ENCODE peak calls at places on chromosomes 11 and 22, in five cellular contexts. P, R, M, B and H are unnamed samples.

GRCh38 chr11:63783925-63784592 is 15.5 kb upstream of the ZFTA start:
- DNase-seq in B (no peak), P (no peak), M (peak; percentile 15), R (no peak), H (no peak)

GRCh38 chr11:80365980-80366379 is 925.1 kb upstream of the TENM4 start:
- DNase-seq in R (no peak), B (no peak), P (no peak), M (no peak), H (no peak)

GRCh38 chr11:38577769-38578168 is 1979.7 kb upstream of the RAG2 start:
- DNase-seq in M (no peak), B (no peak), R (no peak), P (no peak), H (no peak)

GRCh38 chr11:113363406-113363805 is 24.2 kb upstream of the ANKK1 start:
- DNase-seq in M (no peak), R (no peak), B (no peak), P (no peak), H (no peak)

GRCh38 chr11:88431675-88432341 is 94.3 kb upstream of the CTSC start:
- DNase-seq in B (no peak), R (no peak), P (no peak), M (no peak), H (no peak)

GRCh38 chr11:96063053-96063452 is 139.1 kb upstream of the MTMR2 start:
- DNase-seq in B (no peak), R (no peak), M (no peak), P (no peak), H (no peak)

GRCh38 chr22:19715286-19715939 is 1.1 kb downstream of the SEPTIN5 start:
- DNase-seq in P (no peak), M (no peak), B (no peak), R (no peak), H (no peak)

GRCh38 chr11:8650401-8650990 is 32.0 kb downstream of the TRIM66 start:
- DNase-seq in R (no peak), P (peak; percentile 44), B (no peak), M (no peak), H (no peak)

GRCh38 chr11:83543918-83544491 is 257.8 kb upstream of the CCDC90B start:
- DNase-seq in B (no peak), P (no peak), M (no peak), R (no peak), H (no peak)

GRCh38 chr11:2378527-2379210 is 1.6 kb downstream of the CD81 start:
- DNase-seq in P (peak; percentile 69), R (no peak), M (no peak), B (no peak), H (no peak)

GRCh38 chr11:2380396-2380795 is 3.3 kb downstream of the CD81 start:
- DNase-seq in M (no peak), R (no peak), P (no peak), B (no peak), H (no peak)

GRCh38 chr11:2377511-2378443 is 667 bp downstream of the CD81 start:
- DNase-seq in M (peak; percentile 77), B (peak; percentile 37), P (peak; percentile 33), R (peak; percentile 37), H (no peak)

GRCh38 chr11:2380807-2381350 is 3.8 kb downstream of the CD81 start:
- DNase-seq in P (no peak), M (no peak), R (no peak), B (no peak), H (peak; percentile 80)

GRCh38 chr11:2379471-2380174 is 2.5 kb downstream of the CD81 start:
- DNase-seq in R (no peak), P (no peak), B (no peak), M (no peak), H (no peak)
- H3K4me3 ChIP-seq in R (no peak overlapping the region), P (peak overlapping the region; percentile 17), B (no peak overlapping the region), M (no peak overlapping the region), H (no peak overlapping the region)

GRCh38 chr22:46246178-46246577 is 3.9 kb downstream of the CDPF1 start:
- DNase-seq in P (no peak), B (no peak), M (no peak), R (no peak), H (no peak)
- H3K27ac ChIP-seq in P (no peak overlapping the region), B (no peak overlapping the region), M (no peak overlapping the region), R (no peak overlapping the region), H (no peak overlapping the region)

DNA sequence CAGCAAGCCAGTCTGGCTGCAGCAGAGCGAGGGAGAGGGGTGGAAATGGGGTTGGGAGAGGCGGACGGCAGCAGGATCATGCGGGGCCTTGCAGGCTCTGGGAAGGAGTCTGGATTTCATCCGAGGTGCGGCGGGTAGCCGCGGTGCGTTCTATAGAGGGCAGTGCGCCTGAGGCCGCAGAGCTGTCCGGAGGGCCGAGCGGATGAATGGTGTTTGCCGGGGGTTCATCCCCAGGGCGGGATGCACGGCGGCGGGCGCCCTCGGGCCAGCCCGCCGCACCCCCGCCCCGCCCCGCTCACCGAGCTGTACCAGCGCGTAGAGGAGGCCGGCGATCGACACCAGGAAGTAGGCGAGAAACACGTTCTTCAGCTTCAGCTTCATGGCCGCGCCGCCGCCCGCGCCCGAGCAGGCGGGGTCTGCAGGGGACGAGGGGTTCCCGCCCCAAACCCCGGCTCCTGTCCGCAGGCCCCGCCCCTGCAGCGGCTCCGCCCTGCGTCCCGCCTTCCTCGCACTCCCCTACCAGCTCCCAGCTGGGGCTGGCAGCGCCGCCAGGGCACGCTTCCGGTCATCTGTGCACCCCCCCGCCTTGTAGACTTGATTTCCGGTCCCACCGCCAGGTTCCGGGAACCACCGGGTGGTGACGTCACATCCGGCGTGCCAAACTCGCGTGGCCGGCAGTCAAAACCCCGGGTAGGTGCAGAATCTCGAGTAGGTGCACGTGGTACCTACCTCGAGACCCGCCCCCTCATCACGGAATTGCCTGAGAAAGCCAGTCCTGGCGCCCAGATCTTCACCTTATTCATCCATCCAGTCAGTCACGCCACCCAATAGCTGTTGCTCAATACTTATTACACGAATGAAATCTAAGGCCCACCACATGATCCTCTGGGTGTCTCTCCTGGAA is at the start of gene B3GAT3:
- DNase-seq in R (peak; percentile 99), P (peak; percentile 98), B (peak; percentile 93), M (peak; percentile 99), H (peak; percentile 99)
- TF ChIP-seq CTCF in R (peak; percentile 6), P (peak; percentile 14), B (no peak), M (no peak), H (no peak)

DNA sequence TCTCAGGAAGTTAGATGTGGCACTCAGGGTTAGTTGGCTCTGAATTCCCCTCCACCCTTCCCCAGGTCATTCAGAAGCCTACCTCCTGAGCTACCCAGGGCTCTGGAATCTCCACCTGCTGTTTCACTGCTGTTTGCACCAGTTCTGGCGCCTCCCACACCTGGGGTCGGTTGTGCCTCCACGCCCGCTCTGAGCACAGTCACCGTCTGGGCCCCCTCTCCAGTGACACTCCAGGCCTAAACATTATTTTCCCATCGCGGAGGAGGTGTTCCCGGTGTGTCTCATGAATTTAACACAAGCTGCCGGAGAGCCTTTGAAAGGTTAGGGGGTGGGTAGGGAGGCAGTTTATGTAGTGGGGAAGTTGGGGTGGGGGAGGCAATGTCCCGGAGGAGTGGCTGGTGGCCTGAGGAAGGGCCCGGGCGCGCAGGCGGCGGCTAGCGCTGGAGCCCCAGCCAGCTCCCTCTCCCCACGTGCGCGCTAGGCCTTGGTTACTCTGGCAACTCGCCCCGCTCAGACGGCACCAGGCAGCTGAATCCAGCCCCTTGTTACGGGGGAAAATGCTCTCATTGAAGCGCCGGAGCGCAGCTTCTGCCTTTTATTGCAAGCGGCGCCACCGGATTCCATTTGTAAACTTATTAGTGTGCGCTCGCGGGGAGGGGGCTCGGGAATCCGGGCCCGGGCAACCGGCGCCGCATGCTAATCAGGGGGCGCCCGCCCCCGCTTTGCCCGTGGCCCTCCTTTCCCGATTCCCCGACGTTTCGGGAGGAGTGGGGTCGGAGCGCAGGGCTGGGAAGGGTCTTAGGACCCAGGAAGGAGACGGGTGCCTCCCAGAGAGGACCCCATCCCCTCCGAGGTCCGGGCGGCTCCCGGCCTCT is 52.4 kb downstream of the GRIK4 start:
- DNase-seq in B (no peak), R (no peak), M (no peak), P (no peak), H (no peak)
- H3K4me3 ChIP-seq in B (no peak overlapping the region), R (no peak overlapping the region), M (no peak overlapping the region), P (no peak overlapping the region), H (no peak overlapping the region)

DNA sequence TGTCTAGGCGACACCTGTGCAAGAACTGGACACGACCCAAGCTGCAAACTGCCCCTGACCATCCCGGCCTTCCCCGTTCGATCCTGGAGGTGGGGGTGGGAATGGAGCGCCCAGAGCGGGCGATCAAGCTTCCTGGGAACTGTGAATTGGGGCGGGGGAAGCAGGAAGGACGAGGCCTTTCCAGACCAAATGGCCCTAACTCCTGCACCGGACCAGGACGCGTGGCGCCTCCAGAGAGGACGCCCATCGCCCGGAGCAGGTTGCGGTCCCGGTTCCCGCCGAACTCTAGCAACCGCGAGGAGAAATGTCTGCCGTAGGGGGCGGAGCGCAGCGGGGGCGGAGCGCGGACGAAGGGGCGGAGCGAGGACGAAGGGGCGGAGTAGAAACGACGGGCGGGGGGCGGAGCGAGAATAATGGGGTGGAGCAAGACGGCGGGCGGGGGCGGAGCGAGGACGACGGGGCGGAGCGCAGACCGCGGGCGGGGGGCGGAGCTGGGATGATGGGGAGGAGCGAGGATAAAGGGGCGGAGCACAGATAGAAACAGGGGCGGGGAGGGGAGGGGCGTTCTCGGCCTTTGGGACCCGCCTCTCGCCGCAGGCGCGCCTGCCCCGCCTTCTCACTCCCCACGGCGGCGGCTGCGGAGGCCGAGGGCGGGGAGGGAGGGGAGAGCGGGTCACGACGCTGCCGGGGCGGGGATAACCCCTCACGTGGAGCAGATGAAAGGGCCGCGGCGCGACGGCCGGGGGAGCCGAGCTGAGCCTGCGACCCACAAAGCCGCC is at the start of gene ZNRF3:
- DNase-seq in P (peak; percentile 91), M (peak; percentile 95), B (peak; percentile 88), R (peak; percentile 90), H (peak; percentile 91)
- H3K27ac ChIP-seq in P (peak within 1 kb of the TSS; percentile 63), M (peak within 1 kb of the TSS; percentile 59), B (no peak within 1 kb of the TSS), R (peak within 1 kb of the TSS; percentile 97), H (peak within 1 kb of the TSS; percentile 91)